ENCODE peak calls at places on chromosomes 13 and 19, in seven cellular contexts. One of them, this sample, is unnamed.

GRCh38 chr19:11373166-11373884 is 1.1 kb upstream of the SWSAP1 start:
- DNase-seq in GM12891: no peak
- DNase-seq in GM12892: peak
- DNase-seq in K562: no peak
- DNase-seq in H1: no peak
- DNase-seq in GM12878: no peak
- DNase-seq in HepG2: no peak
- DNase-seq in this sample: peak

GRCh38 chr19:39819786-39820185 is 14.2 kb downstream of the DYRK1B start:
- DNase-seq in GM12891: no peak
- DNase-seq in GM12892: no peak
- DNase-seq in K562: no peak
- DNase-seq in H1: no peak
- DNase-seq in GM12878: no peak
- DNase-seq in HepG2: no peak
- DNase-seq in this sample: no peak

GRCh38 chr13:24097064-24097463 is 63.5 kb upstream of the SPATA13 start:
- DNase-seq in GM12891: no peak
- DNase-seq in GM12892: no peak
- DNase-seq in K562: no peak
- DNase-seq in H1: no peak
- DNase-seq in GM12878: peak
- DNase-seq in HepG2: peak
- DNase-seq in this sample: no peak

GRCh38 chr13:77460195-77460594 is 75.3 kb upstream of the SCEL start:
- DNase-seq in GM12891: no peak
- DNase-seq in GM12892: no peak
- DNase-seq in K562: no peak
- DNase-seq in H1: no peak
- DNase-seq in GM12878: peak
- DNase-seq in HepG2: no peak
- DNase-seq in this sample: no peak

GRCh38 chr13:66323695-66324094 is 906.4 kb downstream of the PCDH9 start:
- DNase-seq in GM12891: no peak
- DNase-seq in GM12892: no peak
- DNase-seq in K562: no peak
- DNase-seq in H1: no peak
- DNase-seq in GM12878: no peak
- DNase-seq in HepG2: no peak
- DNase-seq in this sample: no peak

GRCh38 chr19:7099597-7099921 is 30.1 kb downstream of the ZNF557 start:
- DNase-seq in GM12891: no peak
- DNase-seq in GM12892: no peak
- DNase-seq in K562: no peak
- DNase-seq in H1: peak
- DNase-seq in GM12878: no peak
- DNase-seq in HepG2: no peak
- DNase-seq in this sample: no peak

GRCh38 chr19:16358456-16358855 is 33.8 kb downstream of the KLF2 start:
- DNase-seq in GM12891: no peak
- DNase-seq in GM12892: no peak
- DNase-seq in K562: no peak
- DNase-seq in H1: no peak
- DNase-seq in GM12878: no peak
- DNase-seq in HepG2: no peak
- DNase-seq in this sample: no peak

GRCh38 chr13:30241537-30241936 is 65.8 kb downstream of the KATNAL1 start:
- DNase-seq in GM12891: no peak
- DNase-seq in GM12892: no peak
- DNase-seq in K562: no peak
- DNase-seq in H1: no peak
- DNase-seq in GM12878: peak
- DNase-seq in HepG2: no peak
- DNase-seq in this sample: no peak

GRCh38 chr13:39779337-39780270 is 124.1 kb downstream of the COG6 start:
- DNase-seq in GM12891: no peak
- DNase-seq in GM12892: no peak
- DNase-seq in K562: no peak
- DNase-seq in H1: no peak
- DNase-seq in GM12878: no peak
- DNase-seq in HepG2: no peak
- DNase-seq in this sample: no peak

GRCh38 chr19:18153555-18154134 is 682 bp downstream of the PIK3R2 start:
- DNase-seq in GM12891: no peak
- DNase-seq in GM12892: no peak
- DNase-seq in K562: peak
- DNase-seq in H1: no peak
- DNase-seq in GM12878: no peak
- DNase-seq in HepG2: no peak
- DNase-seq in this sample: peak

GRCh38 chr13:51093574-51093973 is 17.5 kb downstream of the C13orf42 start:
- DNase-seq in GM12891: no peak
- DNase-seq in GM12892: no peak
- DNase-seq in K562: no peak
- DNase-seq in H1: no peak
- DNase-seq in GM12878: no peak
- DNase-seq in HepG2: no peak
- DNase-seq in this sample: no peak

GRCh38 chr19:55247621-55248099 is 11.2 kb downstream of the PPP6R1 start:
- DNase-seq in GM12891: no peak
- DNase-seq in GM12892: no peak
- DNase-seq in K562: no peak
- DNase-seq in H1: no peak
- DNase-seq in GM12878: no peak
- DNase-seq in HepG2: no peak
- DNase-seq in this sample: peak

GRCh38 chr19:22893855-22894270 is 61.8 kb downstream of the ZNF723 start:
- DNase-seq in GM12891: no peak
- DNase-seq in GM12892: no peak
- DNase-seq in K562: no peak
- DNase-seq in H1: no peak
- DNase-seq in GM12878: no peak
- DNase-seq in HepG2: no peak
- DNase-seq in this sample: peak

GRCh38 chr19:10191347-10191746 is 3.4 kb downstream of the DNMT1 start:
- DNase-seq in GM12891: no peak
- DNase-seq in GM12892: no peak
- DNase-seq in K562: no peak
- DNase-seq in H1: no peak
- DNase-seq in GM12878: no peak
- DNase-seq in HepG2: peak
- DNase-seq in this sample: no peak

GRCh38 chr19:29811125-29812079 is at the start of gene CCNE1:
- DNase-seq in GM12891: peak
- DNase-seq in GM12892: peak
- DNase-seq in K562: peak
- DNase-seq in H1: no peak
- DNase-seq in GM12878: no peak
- DNase-seq in HepG2: peak
- DNase-seq in this sample: peak

GRCh38 chr13:38707433-38707832 is 20.6 kb downstream of the FREM2 start:
- DNase-seq in GM12891: no peak
- DNase-seq in GM12892: no peak
- DNase-seq in K562: no peak
- DNase-seq in H1: no peak
- DNase-seq in GM12878: no peak
- DNase-seq in HepG2: no peak
- DNase-seq in this sample: no peak

GRCh38 chr13:79457948-79458347 is 23.0 kb upstream of the NDFIP2 start:
- DNase-seq in GM12891: no peak
- DNase-seq in GM12892: no peak
- DNase-seq in K562: peak
- DNase-seq in H1: no peak
- DNase-seq in GM12878: no peak
- DNase-seq in HepG2: no peak
- DNase-seq in this sample: no peak

GRCh38 chr13:44437356-44438233 is 64.0 kb downstream of the SERP2 start:
- DNase-seq in GM12891: no peak
- DNase-seq in GM12892: no peak
- DNase-seq in K562: no peak
- DNase-seq in H1: no peak
- DNase-seq in GM12878: no peak
- DNase-seq in HepG2: peak
- DNase-seq in this sample: no peak

GRCh38 chr13:26540319-26540718 is 17.2 kb upstream of the WASF3 start:
- DNase-seq in GM12891: no peak
- DNase-seq in GM12892: no peak
- DNase-seq in K562: no peak
- DNase-seq in H1: no peak
- DNase-seq in GM12878: no peak
- DNase-seq in HepG2: no peak
- DNase-seq in this sample: peak

GRCh38 chr19:35318679-35319448 is 10.1 kb upstream of the CD22 start:
- DNase-seq in GM12891: no peak
- DNase-seq in GM12892: peak
- DNase-seq in K562: peak
- DNase-seq in H1: no peak
- DNase-seq in GM12878: no peak
- DNase-seq in HepG2: peak
- DNase-seq in this sample: no peak

GRCh38 chr13:44160549-44161278 is 212.9 kb upstream of the SERP2 start:
- DNase-seq in GM12891: no peak
- DNase-seq in GM12892: no peak
- DNase-seq in K562: no peak
- DNase-seq in H1: no peak
- DNase-seq in GM12878: no peak
- DNase-seq in HepG2: no peak
- DNase-seq in this sample: no peak

GRCh38 chr19:29837448-29837961 is 25.7 kb downstream of the CCNE1 start:
- DNase-seq in GM12891: peak
- DNase-seq in GM12892: peak
- DNase-seq in K562: no peak
- DNase-seq in H1: no peak
- DNase-seq in GM12878: peak
- DNase-seq in HepG2: no peak
- DNase-seq in this sample: no peak

GRCh38 chr13:80946008-80946802 is 605.3 kb upstream of the SPRY2 start:
- DNase-seq in GM12891: no peak
- DNase-seq in GM12892: no peak
- DNase-seq in K562: no peak
- DNase-seq in H1: no peak
- DNase-seq in GM12878: no peak
- DNase-seq in HepG2: no peak
- DNase-seq in this sample: no peak

DNA sequence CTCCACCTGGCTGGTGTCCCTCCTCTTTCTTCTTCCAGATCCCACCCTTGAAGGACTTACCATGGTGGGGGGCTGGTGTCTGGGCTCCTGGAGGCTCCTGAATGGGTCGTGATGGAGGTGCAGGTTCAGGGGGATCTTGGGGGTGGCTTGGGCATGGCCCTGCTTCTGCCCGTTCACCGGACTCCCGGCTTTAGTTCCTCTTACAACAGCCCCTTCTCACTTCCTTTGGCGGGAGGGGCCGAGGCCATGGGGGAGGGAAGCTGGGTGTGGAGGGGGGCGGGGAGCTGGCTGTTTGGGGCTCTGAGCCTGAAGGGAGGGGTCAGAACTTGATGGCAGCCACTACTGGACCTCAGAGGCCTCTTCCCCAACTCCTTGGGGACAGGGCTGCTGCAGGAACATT is at the start of gene MYO1F:
- DNase-seq in GM12891: no peak
- DNase-seq in GM12892: no peak
- DNase-seq in K562: peak
- DNase-seq in H1: no peak
- DNase-seq in GM12878: no peak
- DNase-seq in HepG2: no peak
- DNase-seq in this sample: no peak
- TF ChIP-seq TAF1 in GM12891: no peak
- TF ChIP-seq TAF1 in GM12892: no peak
- TF ChIP-seq TAF1 in K562: no peak
- TF ChIP-seq TAF1 in H1: no peak
- TF ChIP-seq TAF1 in GM12878: no peak
- TF ChIP-seq TAF1 in HepG2: no peak
- TF ChIP-seq TAF1 in this sample: no peak

GRCh38 chr13:83987394-83987793 is 105.1 kb upstream of the SLITRK1 start:
- DNase-seq in GM12891: no peak
- DNase-seq in GM12892: no peak
- DNase-seq in K562: no peak
- DNase-seq in H1: no peak
- DNase-seq in GM12878: no peak
- DNase-seq in HepG2: no peak
- DNase-seq in this sample: no peak
- TF ChIP-seq TAF1 in GM12891: no peak
- TF ChIP-seq TAF1 in GM12892: no peak
- TF ChIP-seq TAF1 in K562: no peak
- TF ChIP-seq TAF1 in H1: no peak
- TF ChIP-seq TAF1 in GM12878: no peak
- TF ChIP-seq TAF1 in HepG2: no peak
- TF ChIP-seq TAF1 in this sample: no peak

GRCh38 chr13:95226051-95226450 is 75.2 kb downstream of the ABCC4 start:
- DNase-seq in GM12891: no peak
- DNase-seq in GM12892: no peak
- DNase-seq in K562: no peak
- DNase-seq in H1: no peak
- DNase-seq in GM12878: no peak
- DNase-seq in HepG2: no peak
- DNase-seq in this sample: no peak
- TF ChIP-seq TAF1 in GM12891: no peak
- TF ChIP-seq TAF1 in GM12892: no peak
- TF ChIP-seq TAF1 in K562: no peak
- TF ChIP-seq TAF1 in H1: no peak
- TF ChIP-seq TAF1 in GM12878: no peak
- TF ChIP-seq TAF1 in HepG2: no peak
- TF ChIP-seq TAF1 in this sample: no peak

DNA sequence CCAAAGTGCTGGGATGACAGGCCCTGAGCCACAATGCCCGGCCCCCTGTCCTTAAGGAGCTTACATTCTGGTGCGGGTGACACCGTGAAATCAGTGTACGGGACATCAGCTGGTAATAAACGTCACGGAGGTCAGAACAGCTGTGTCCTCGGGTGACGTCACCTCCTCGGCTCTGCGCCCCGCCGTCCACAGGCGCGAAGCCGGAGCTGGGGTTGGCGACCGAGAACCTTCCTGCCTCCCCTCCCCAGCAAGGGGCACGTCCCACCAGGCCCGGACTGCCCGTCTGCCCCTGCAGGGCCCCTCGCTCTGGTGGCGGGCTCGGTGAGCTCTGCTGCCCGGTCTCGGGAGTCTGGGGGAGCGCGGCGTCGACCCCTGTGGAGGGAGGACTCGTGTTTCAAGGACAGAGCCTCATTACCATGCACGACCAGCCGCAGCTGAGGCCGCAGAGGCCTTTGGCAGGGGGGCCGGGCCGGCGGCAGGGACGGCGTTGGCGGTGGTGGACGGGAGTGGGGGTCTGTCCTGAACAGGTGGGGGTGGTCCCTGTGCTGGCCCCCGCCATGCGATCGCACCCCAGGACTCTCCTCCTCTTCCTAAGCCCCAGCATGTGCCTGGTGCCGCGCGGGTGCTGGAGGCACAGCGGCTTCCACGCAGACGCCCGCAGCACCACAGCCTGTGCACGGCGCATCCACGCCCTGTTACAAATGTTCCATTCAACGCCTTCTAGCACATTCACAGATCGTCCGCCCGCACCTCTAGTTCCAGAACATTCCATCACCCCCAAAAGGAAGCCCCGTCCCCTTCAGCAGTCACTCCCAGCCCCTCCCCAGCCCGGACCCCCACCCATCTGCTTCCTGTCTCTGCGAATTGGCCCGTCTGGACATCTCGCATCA is 5.4 kb downstream of the LINGO3 start:
- DNase-seq in GM12891: no peak
- DNase-seq in GM12892: no peak
- DNase-seq in K562: peak
- DNase-seq in H1: no peak
- DNase-seq in GM12878: no peak
- DNase-seq in HepG2: no peak
- DNase-seq in this sample: no peak
- TF ChIP-seq TAF1 in GM12891: no peak
- TF ChIP-seq TAF1 in GM12892: no peak
- TF ChIP-seq TAF1 in K562: no peak
- TF ChIP-seq TAF1 in H1: no peak
- TF ChIP-seq TAF1 in GM12878: no peak
- TF ChIP-seq TAF1 in HepG2: no peak
- TF ChIP-seq TAF1 in this sample: no peak